ENCODE peak calls at places on chromosomes 12 and 14, in six cellular contexts. X is PC-9, R is endothelial cell of umbilical vein, H is COR-L47, I is lower lobe of right lung, M is H7. O is an unnamed sample.

GRCh38 chr12:82461851-82462250 is 103.5 kb downstream of the METTL25 start:
- DNase-seq in X (no peak), R (no peak), H (no peak), I (no peak), M (no peak), O (peak)

GRCh38 chr14:26811756-26812305 is 214.0 kb upstream of the NOVA1 start:
- DNase-seq in X (no peak), R (no peak), H (no peak), I (no peak), M (no peak), O (no peak)

GRCh38 chr12:89833337-89834252 is 125.0 kb upstream of the ATP2B1 start:
- DNase-seq in X (no peak), R (no peak), H (no peak), I (no peak), M (no peak), O (peak)

GRCh38 chr14:104031384-104031783 is 54.1 kb upstream of the ASPG start:
- DNase-seq in X (no peak), R (no peak), H (no peak), I (no peak), M (no peak), O (no peak)

GRCh38 chr12:104957388-104958008 is 592 bp downstream of the SLC41A2 start:
- DNase-seq in X (no peak), R (peak), H (peak), I (no peak), M (no peak), O (no peak)

GRCh38 chr12:2640709-2641108 is 154.1 kb upstream of the FKBP4 start:
- DNase-seq in X (no peak), R (peak), H (no peak), I (no peak), M (no peak), O (peak)

GRCh38 chr12:27896419-27896990 is 76.0 kb downstream of the PTHLH start:
- DNase-seq in X (no peak), R (no peak), H (no peak), I (no peak), M (no peak), O (no peak)

GRCh38 chr12:124347805-124348658 is 53.1 kb downstream of the RFLNA start:
- DNase-seq in X (no peak), R (no peak), H (no peak), I (no peak), M (peak), O (no peak)

GRCh38 chr12:118034429-118035193 is 18.1 kb downstream of the RFC5 start:
- DNase-seq in X (peak), R (peak), H (peak), I (no peak), M (peak), O (peak)

GRCh38 chr12:68317047-68317667 is 15.0 kb downstream of the MDM1 start:
- DNase-seq in X (peak), R (peak), H (peak), I (no peak), M (no peak), O (peak)

GRCh38 chr12:111298583-111299436 is 70.1 kb downstream of the PHETA1 start:
- DNase-seq in X (peak), R (peak), H (peak), I (no peak), M (peak), O (peak)

GRCh38 chr12:2057041-2057792 is 4.4 kb downstream of the CACNA1C start:
- DNase-seq in X (peak), R (peak), H (peak), I (peak), M (peak), O (peak)

GRCh38 chr14:56386024-56386423 is 193.6 kb upstream of the TMEM260 start:
- DNase-seq in X (no peak), R (no peak), H (no peak), I (no peak), M (no peak), O (no peak)

GRCh38 chr12:51904951-51905471 is 2.3 kb upstream of the ACVRL1 start:
- DNase-seq in X (no peak), R (no peak), H (no peak), I (no peak), M (no peak), O (peak)

GRCh38 chr12:50725011-50725899 is 38.6 kb upstream of the ATF1 start:
- DNase-seq in X (no peak), R (no peak), H (no peak), I (no peak), M (no peak), O (peak)

GRCh38 chr12:96720363-96720705 is 186.7 kb upstream of the NEDD1 start:
- DNase-seq in X (peak), R (no peak), H (peak), I (no peak), M (peak), O (no peak)

GRCh38 chr14:22221508-22221907 is 367.5 kb downstream of the DAD1 start:
- DNase-seq in X (no peak), R (peak), H (no peak), I (no peak), M (peak), O (peak)

GRCh38 chr14:100019156-100019882 is 45.9 kb upstream of the EVL start:
- DNase-seq in X (no peak), R (no peak), H (no peak), I (no peak), M (peak), O (peak)

GRCh38 chr12:93247313-93248057 is 130.2 kb upstream of the NUDT4 start:
- DNase-seq in X (no peak), R (no peak), H (no peak), I (no peak), M (no peak), O (peak)

GRCh38 chr12:123771261-123771660 is 9.2 kb downstream of the DNAH10 start:
- DNase-seq in X (no peak), R (no peak), H (no peak), I (no peak), M (no peak), O (no peak)

GRCh38 chr12:53543539-53543938 is 36.3 kb upstream of the NPFF start:
- DNase-seq in X (peak), R (peak), H (peak), I (peak), M (peak), O (peak)

GRCh38 chr14:88551936-88552565 is 2.8 kb downstream of the PTPN21 start:
- DNase-seq in X (no peak), R (peak), H (no peak), I (no peak), M (peak), O (peak)

GRCh38 chr12:4908694-4909396 is 860 bp upstream of the KCNA1 start:
- DNase-seq in X (no peak), R (no peak), H (peak), I (no peak), M (peak), O (no peak)

GRCh38 chr14:35875296-35875695 is 49.2 kb downstream of the BRMS1L start:
- DNase-seq in X (no peak), R (no peak), H (no peak), I (no peak), M (no peak), O (peak)

GRCh38 chr14:105629886-105630215 is 103.5 kb downstream of the TMEM121 start:
- DNase-seq in X (no peak), R (no peak), H (no peak), I (no peak), M (peak), O (no peak)

GRCh38 chr12:105091495-105092206 is 7.4 kb upstream of the ALDH1L2 start:
- DNase-seq in X (no peak), R (no peak), H (no peak), I (no peak), M (no peak), O (no peak)

GRCh38 chr14:45990252-45990651 is 661.3 kb downstream of the RPL10L start:
- DNase-seq in X (no peak), R (no peak), H (no peak), I (no peak), M (no peak), O (no peak)

GRCh38 chr14:76901171-76902055 is 75.2 kb downstream of the LRRC74A start:
- DNase-seq in X (no peak), R (no peak), H (no peak), I (no peak), M (no peak), O (peak)

O was measured in IMR-90.